ENCODE peak calls at places on chromosomes 12 and 14, in six cellular contexts. V is Caki2, C is NCI-H187 treated with DMSO at 0.1 percent for 48 hours, X is NCI-H510A treated with DMSO at 0.1 percent for 48 hours, P is ureter, K is sigmoid colon. L is an unnamed sample.
A peak's percentile ranks its signal among the peaks of the same experiment; 100 is the strongest.

GRCh38 chr12:94677778-94678177 is 27.4 kb upstream of the TMCC3 start:
- DNase-seq in V (no peak), C (no peak), X (no peak), P (no peak), K (no peak), L (no peak)

GRCh38 chr14:45252356-45253069 is 489 bp downstream of the MIS18BP1 start:
- DNase-seq in V (peak; percentile 15), C (no peak), X (peak; percentile 22), P (no peak), K (no peak), L (peak; percentile 76)

GRCh38 chr14:60174352-60175254 is 9.4 kb upstream of the DHRS7 start:
- DNase-seq in V (no peak), C (no peak), X (no peak), P (no peak), K (no peak), L (no peak)

GRCh38 chr12:30440826-30441602 is 254.7 kb downstream of the IPO8 start:
- DNase-seq in V (no peak), C (no peak), X (peak; percentile 7), P (no peak), K (no peak), L (no peak)

GRCh38 chr14:44898547-44898946 is 63.2 kb downstream of the KLHL28 start:
- DNase-seq in V (no peak), C (no peak), X (peak; percentile 24), P (no peak), K (no peak), L (no peak)

GRCh38 chr14:35959835-35960234 is 133.7 kb downstream of the BRMS1L start:
- DNase-seq in V (no peak), C (no peak), X (no peak), P (no peak), K (no peak), L (no peak)

GRCh38 chr12:50182461-50182860 is 15.3 kb upstream of the CERS5 start:
- DNase-seq in V (peak; percentile 22), C (no peak), X (no peak), P (no peak), K (no peak), L (no peak)

GRCh38 chr14:75184447-75184846 is 8.0 kb upstream of the TMED10 start:
- DNase-seq in V (no peak), C (no peak), X (no peak), P (no peak), K (no peak), L (no peak)

GRCh38 chr14:20623798-20624197 is 17.7 kb downstream of the OR6S1 start:
- DNase-seq in V (no peak), C (no peak), X (no peak), P (no peak), K (no peak), L (no peak)

GRCh38 chr14:92942576-92942975 is 19.6 kb downstream of the CHGA start:
- DNase-seq in V (no peak), C (no peak), X (no peak), P (no peak), K (no peak), L (no peak)

GRCh38 chr14:51095854-51096823 is 1.2 kb upstream of the TRIM9 start:
- DNase-seq in V (no peak), C (no peak), X (peak; percentile 28), P (no peak), K (peak; percentile 83), L (no peak)

GRCh38 chr14:65281991-65282908 is 130.3 kb upstream of the FUT8 start:
- DNase-seq in V (no peak), C (no peak), X (no peak), P (no peak), K (no peak), L (no peak)

GRCh38 chr12:105554223-105554678 is 223.8 kb downstream of the C12orf75 start:
- DNase-seq in V (no peak), C (no peak), X (no peak), P (no peak), K (no peak), L (no peak)

GRCh38 chr14:71319646-71320045 is 412.4 kb downstream of the PCNX1 start:
- DNase-seq in V (no peak), C (no peak), X (peak; percentile 69), P (no peak), K (no peak), L (no peak)

GRCh38 chr12:108694812-108695278 is 36.5 kb downstream of the CORO1C start:
- DNase-seq in V (no peak), C (no peak), X (no peak), P (no peak), K (no peak), L (no peak)

L was measured in spleen.